ENCODE peak calls at places on chromosomes 2 and 18, in eight cellular contexts. F is cardiac fibroblast; K is astrocyte of the spinal cord; E is activated effector memory CD4-positive, alpha-beta T cell treated with anti-CD3 and anti-CD28 coated beads, Interleukin-2, amount 50 U/mL, for 16 hours; L is GM06990; P is NCI-H1694 treated with DMSO at 0.1 percent for 48 hours; I is HAP-1; O is NCI-H1092 treated with DMSO at 0.1 percent for 48 hours. V is an unnamed sample.

GRCh38 chr2:143399679-143400078 is 270.5 kb downstream of the ARHGAP15 start:
- DNase-seq in I (no peak), P (no peak), E (no peak), K (no peak), F (no peak), O (no peak), L (no peak), V (no peak)

GRCh38 chr2:222655406-222655747 is 515 bp downstream of the FARSB start:
- DNase-seq in K (peak; percentile 33), I (peak; percentile 25), F (no peak), L (no peak), O (peak; percentile 58), P (peak; percentile 67), E (no peak), V (peak; percentile 33)

GRCh38 chr18:25298853-25299274 is 53.1 kb downstream of the ZNF521 start:
- DNase-seq in K (peak; percentile 89), E (no peak), P (no peak), O (no peak), I (no peak), L (no peak), F (peak; percentile 79), V (peak; percentile 21)

GRCh38 chr18:48859311-48860275 is 91.2 kb downstream of the SMAD7 start:
- DNase-seq in F (no peak), K (no peak), P (peak; percentile 21), I (no peak), L (no peak), E (no peak), O (peak; percentile 91), V (no peak)

GRCh38 chr2:10009811-10010781 is 33.3 kb upstream of the KLF11 start:
- DNase-seq in L (no peak), K (peak; percentile 5), E (peak; percentile 58), F (peak; percentile 76), I (no peak), O (no peak), P (no peak), V (no peak)

GRCh38 chr2:15058015-15058414 is 425.5 kb downstream of the LRATD1 start:
- DNase-seq in O (no peak), I (peak; percentile 40), E (no peak), F (no peak), K (no peak), L (no peak), P (peak; percentile 27), V (no peak)

GRCh38 chr18:39500320-39500719 is 1934.7 kb upstream of the CELF4 start:
- DNase-seq in I (no peak), O (no peak), L (no peak), P (no peak), K (no peak), E (no peak), F (no peak), V (no peak)

GRCh38 chr18:69956655-69957054 is 9.0 kb upstream of the CD226 start:
- DNase-seq in E (peak; percentile 76), K (no peak), P (no peak), O (no peak), I (no peak), L (no peak), F (no peak), V (no peak)

GRCh38 chr2:218876562-218877219 is 4.0 kb upstream of the WNT10A start:
- DNase-seq in L (no peak), I (peak; percentile 78), F (peak; percentile 73), E (peak; percentile 88), O (peak; percentile 50), P (peak; percentile 84), K (peak; percentile 71), V (peak; percentile 82)

GRCh38 chr2:96142217-96143113 is 2.8 kb downstream of the DUSP2 start:
- DNase-seq in I (no peak), P (no peak), L (peak; percentile 86), O (no peak), K (no peak), F (no peak), E (peak; percentile 89), V (no peak)

GRCh38 chr2:72940786-72941185 is 23.5 kb downstream of the EMX1 start:
- DNase-seq in K (peak; percentile 23), I (peak; percentile 48), F (peak; percentile 38), L (no peak), O (no peak), E (no peak), P (no peak), V (no peak)

GRCh38 chr2:35080231-35080905 is 1275.2 kb upstream of the CRIM1 start:
- DNase-seq in K (peak; percentile 14), O (no peak), F (no peak), L (no peak), I (no peak), P (no peak), E (no peak), V (no peak)

GRCh38 chr2:102110596-102111334 is 31.8 kb upstream of the IL1R1 start:
- DNase-seq in P (no peak), L (no peak), I (no peak), K (no peak), E (no peak), O (no peak), F (no peak), V (no peak)

GRCh38 chr2:45505138-45505537 is 105.9 kb downstream of the SRBD1 start:
- DNase-seq in P (peak; percentile 10), F (no peak), I (no peak), L (no peak), K (no peak), O (no peak), E (no peak), V (no peak)

GRCh38 chr2:84421791-84422190 is 37.3 kb downstream of the SUCLG1 start:
- DNase-seq in I (no peak), K (no peak), O (no peak), L (no peak), P (no peak), E (no peak), F (no peak), V (no peak)

GRCh38 chr2:4336855-4337254 is 633.5 kb downstream of the DCDC2C start:
- DNase-seq in F (no peak), O (no peak), P (no peak), E (no peak), L (no peak), K (no peak), I (no peak), V (peak; percentile 63)

GRCh38 chr2:238493880-238494572 is 67.3 kb downstream of the ASB1 start:
- DNase-seq in F (no peak), P (no peak), I (no peak), K (no peak), L (peak; percentile 35), O (no peak), E (no peak), V (no peak)

GRCh38 chr2:226796840-226797288 is 2.8 kb downstream of the IRS1 start:
- DNase-seq in P (peak; percentile 53), I (no peak), L (peak; percentile 9), F (peak; percentile 44), E (no peak), O (no peak), K (peak; percentile 53), V (no peak)

GRCh38 chr2:217386041-217386440 is 526.2 kb upstream of the TNP1 start:
- DNase-seq in E (no peak), F (no peak), K (no peak), O (no peak), I (no peak), L (no peak), P (no peak), V (no peak)

GRCh38 chr2:2935445-2936149 is 442.0 kb downstream of the EIPR1 start:
- DNase-seq in P (no peak), I (no peak), L (no peak), O (no peak), F (no peak), E (no peak), K (no peak), V (no peak)

GRCh38 chr2:200252661-200253067 is 53.8 kb upstream of the SPATS2L start:
- DNase-seq in L (no peak), E (no peak), P (no peak), K (peak; percentile 74), F (peak; percentile 73), I (no peak), O (no peak), V (no peak)

GRCh38 chr2:62333961-62334360 is 138.0 kb downstream of the B3GNT2 start:
- DNase-seq in I (no peak), P (peak; percentile 68), F (no peak), E (no peak), K (no peak), L (no peak), O (peak; percentile 50), V (peak; percentile 25)

V was measured in NCI-H748 treated with DMSO at 0.1 percent for 48 hours.